ENCODE peak calls at places on chromosomes 2 and 18, in five cellular contexts. I, L, H, Q and N are unnamed samples.
A peak's percentile ranks its signal among the peaks of the same experiment; 100 is the strongest.

GRCh38 chr2:217903859-217904613 is 98.8 kb downstream of the TNS1 start:
- DNase-seq in I (no peak), Q (no peak), H (no peak), L (peak; percentile 71), N (peak; percentile 89)

GRCh38 chr2:97355887-97356286 is 233.8 kb downstream of the ANKRD36B start:
- DNase-seq in I (no peak), L (no peak), Q (no peak), H (no peak), N (no peak)

GRCh38 chr2:27622921-27623384 is 5.9 kb downstream of the CCDC121 start:
- DNase-seq in L (no peak), Q (no peak), H (no peak), I (no peak), N (peak; percentile 5)

GRCh38 chr2:193966590-193966989 is 1690.4 kb upstream of the SLC39A10 start:
- DNase-seq in L (no peak), I (peak; percentile 3), Q (no peak), H (no peak), N (peak; percentile 64)

GRCh38 chr2:112712903-112713584 is 7.8 kb upstream of the NT5DC4 start:
- DNase-seq in Q (peak; percentile 42), L (peak; percentile 75), H (peak; percentile 75), I (no peak), N (no peak)

GRCh38 chr2:237345891-237346640 is 67.9 kb downstream of the COL6A3 start:
- DNase-seq in L (no peak), Q (no peak), I (no peak), H (no peak), N (no peak)

GRCh38 chr2:74043345-74044329 is 58.9 kb downstream of the TET3 start:
- DNase-seq in I (no peak), H (peak; percentile 57), Q (no peak), L (peak; percentile 62), N (no peak)

GRCh38 chr2:240999873-241000541 is 1.6 kb downstream of the SNED1 start:
- DNase-seq in H (no peak), I (no peak), Q (no peak), L (no peak), N (no peak)

GRCh38 chr2:145849466-145849865 is 1329.5 kb upstream of the ZEB2 start:
- DNase-seq in I (no peak), Q (no peak), L (peak; percentile 33), H (no peak), N (no peak)

GRCh38 chr2:168758970-168759820 is 43.2 kb upstream of the NOSTRIN start:
- DNase-seq in H (peak; percentile 54), L (peak; percentile 64), Q (no peak), I (peak; percentile 37), N (peak; percentile 58)

GRCh38 chr2:133737597-133737996 is 169.3 kb upstream of the NCKAP5 start:
- DNase-seq in Q (no peak), I (no peak), L (no peak), H (no peak), N (no peak)

GRCh38 chr2:31810200-31810917 is 200.4 kb downstream of the MEMO1 start:
- DNase-seq in L (no peak), H (no peak), I (no peak), Q (no peak), N (no peak)

GRCh38 chr2:184402381-184402780 is 195.9 kb upstream of the ZNF804A start:
- DNase-seq in I (no peak), Q (no peak), H (no peak), L (no peak), N (no peak)

GRCh38 chr18:45930953-45931352 is 36.2 kb downstream of the EPG5 start:
- DNase-seq in L (no peak), H (no peak), Q (no peak), I (no peak), N (no peak)

GRCh38 chr2:71070294-71071025 is 2.0 kb downstream of the NAGK start:
- DNase-seq in Q (no peak), L (peak; percentile 66), I (peak; percentile 58), H (peak; percentile 26), N (no peak)

GRCh38 chr2:16034151-16034974 is 94.0 kb downstream of the MYCN start:
- DNase-seq in Q (peak; percentile 80), I (peak; percentile 35), H (peak; percentile 17), L (peak; percentile 40), N (no peak)

GRCh38 chr18:24270937-24271380 is 126.7 kb downstream of the OSBPL1A start:
- DNase-seq in L (no peak), H (no peak), Q (no peak), I (no peak), N (peak; percentile 36)

GRCh38 chr2:222714361-222715256 is 43.2 kb downstream of the MOGAT1 start:
- DNase-seq in H (no peak), Q (no peak), I (no peak), L (peak; percentile 50), N (no peak)

GRCh38 chr2:236971131-236971850 is 114.4 kb upstream of the COPS8 start:
- DNase-seq in I (no peak), Q (no peak), L (no peak), H (no peak), N (no peak)

GRCh38 chr2:10220516-10221391 is 82.0 kb upstream of the HPCAL1 start:
- DNase-seq in H (no peak), Q (no peak), L (no peak), I (no peak), N (no peak)

GRCh38 chr2:198756166-198756565 is 701.6 kb downstream of the SATB2 start:
- DNase-seq in Q (no peak), I (no peak), L (no peak), H (no peak), N (no peak)

GRCh38 chr2:20141056-20141762 is 83.7 kb downstream of the SDC1 start:
- DNase-seq in Q (no peak), I (peak; percentile 95), H (peak; percentile 25), L (peak; percentile 61), N (peak; percentile 94)

GRCh38 chr18:34592961-34593382 is 117.1 kb upstream of the DTNA start:
- DNase-seq in I (no peak), H (no peak), L (no peak), Q (peak; percentile 48), N (peak; percentile 69)

GRCh38 chr2:10254373-10255188 is 48.1 kb upstream of the HPCAL1 start:
- DNase-seq in I (peak; percentile 44), L (no peak), Q (no peak), H (peak; percentile 89), N (no peak)

GRCh38 chr2:80222644-80223043 is 81.9 kb downstream of the LRRTM1 start:
- DNase-seq in I (no peak), Q (no peak), H (no peak), L (no peak), N (no peak)

GRCh38 chr18:49560277-49561126 is 1.4 kb upstream of the LIPG start:
- DNase-seq in Q (peak; percentile 69), I (no peak), L (no peak), H (no peak), N (peak; percentile 23)

GRCh38 chr2:181937473-181937872 is 45.9 kb downstream of the ITPRID2 start:
- DNase-seq in L (no peak), Q (no peak), H (no peak), I (no peak), N (no peak)

GRCh38 chr2:79717364-79718007 is 204.6 kb downstream of the CTNNA2 start:
- DNase-seq in I (peak; percentile 11), H (no peak), L (peak; percentile 13), Q (no peak), N (no peak)

GRCh38 chr2:170362313-170362795 is 184.4 kb downstream of the MYO3B start:
- DNase-seq in H (no peak), Q (no peak), I (no peak), L (no peak), N (no peak)

GRCh38 chr2:80070587-80070986 is 234.0 kb downstream of the LRRTM1 start:
- DNase-seq in L (no peak), I (no peak), Q (no peak), H (no peak), N (no peak)

GRCh38 chr2:29528891-29529520 is 392.4 kb downstream of the ALK start:
- DNase-seq in L (no peak), Q (no peak), I (no peak), H (no peak), N (no peak)

GRCh38 chr2:172438064-172438421 is 10.7 kb downstream of the ITGA6 start:
- DNase-seq in Q (no peak), H (no peak), L (no peak), I (no peak), N (no peak)

GRCh38 chr2:127621981-127622431 is 23.9 kb upstream of the GPR17 start:
- DNase-seq in L (no peak), H (no peak), I (no peak), Q (no peak), N (no peak)

GRCh38 chr2:127622561-127623387 is 23.2 kb upstream of the GPR17 start:
- DNase-seq in I (no peak), L (no peak), Q (no peak), H (no peak), N (no peak)

GRCh38 chr2:127625146-127625943 is 20.6 kb upstream of the GPR17 start:
- DNase-seq in I (no peak), L (no peak), H (no peak), Q (no peak), N (no peak)

GRCh38 chr2:127624321-127625145 is 21.4 kb upstream of the GPR17 start:
- DNase-seq in H (no peak), L (no peak), I (no peak), Q (no peak), N (no peak)

DNA sequence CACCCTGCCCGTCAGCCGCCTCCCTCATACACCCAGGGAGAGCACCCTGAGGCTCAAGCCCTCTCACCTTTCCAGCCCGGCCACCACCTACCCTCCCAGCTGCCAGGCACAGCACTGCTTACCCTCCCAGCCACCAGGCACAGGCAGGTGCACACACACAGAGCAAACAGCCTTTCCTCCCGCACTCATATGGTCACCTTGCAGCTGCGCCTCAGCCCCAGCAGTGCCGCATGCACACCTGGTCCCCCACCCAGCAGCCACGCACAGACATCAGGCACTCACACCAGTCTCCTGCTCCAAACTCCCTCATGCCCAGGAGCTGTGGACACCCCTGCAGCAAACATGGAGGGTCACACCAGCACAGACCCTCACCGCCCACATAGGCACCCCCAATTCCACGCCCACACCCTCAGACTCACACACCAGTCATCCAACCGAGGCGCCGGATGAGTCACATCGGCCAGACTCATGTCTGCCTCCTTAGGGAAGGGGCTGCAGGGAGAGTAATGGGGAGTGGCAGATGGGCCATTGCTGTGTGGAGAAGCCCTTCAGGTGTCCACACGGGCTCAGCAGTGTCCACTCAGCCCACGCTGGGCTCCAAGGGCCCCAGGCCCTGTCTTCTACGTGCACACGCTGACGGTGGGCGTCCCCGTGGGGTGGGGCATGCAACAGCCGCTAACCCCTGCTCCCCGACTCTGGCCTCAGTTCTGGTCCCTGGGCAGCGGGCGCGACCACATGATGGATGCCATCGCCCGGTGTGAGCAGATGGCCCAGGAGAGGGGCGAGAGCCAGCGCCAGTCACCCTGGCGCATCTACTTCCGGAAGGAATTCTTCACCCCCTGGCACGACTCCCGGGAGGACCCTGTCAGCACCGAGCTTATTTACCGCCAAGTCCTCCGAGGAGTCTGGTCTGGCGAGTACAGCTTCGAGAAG is 22.3 kb upstream of the GPR17 start:
- DNase-seq in L (no peak), Q (no peak), H (no peak), I (no peak), N (no peak)
- TF ChIP-seq JUN in L (no peak), Q (no peak), H (no peak), I (no peak), N (no peak)

GRCh38 chr18:48492880-48493279 is 46.0 kb upstream of the CTIF start:
- DNase-seq in I (no peak), H (no peak), L (no peak), Q (no peak), N (no peak)
- H3K4me2 ChIP-seq in I (no peak overlapping the region), H (no peak overlapping the region), L (no peak overlapping the region), Q (no peak overlapping the region), N (no peak overlapping the region)

GRCh38 chr2:131425191-131426021 is 50.5 kb upstream of the TUBA3D start:
- DNase-seq in I (no peak), L (no peak), Q (no peak), H (no peak), N (no peak)
- TF ChIP-seq JUN in I (no peak), L (no peak), Q (no peak), H (no peak), N (no peak)

GRCh38 chr2:69509011-69509749 is 71.9 kb upstream of the NFU1 start:
- DNase-seq in H (no peak), L (no peak), Q (no peak), I (no peak), N (no peak)
- H3K4me2 ChIP-seq in H (no peak overlapping the region), L (no peak overlapping the region), Q (no peak overlapping the region), I (no peak overlapping the region), N (no peak overlapping the region)